ENCODE peak calls at places on chromosome 15, in eight cellular contexts. One of them, this sample, is unnamed.

GRCh38 chr15:43441316-43441715 is 51.6 kb downstream of the TP53BP1 start:
- DNase-seq in brain microvascular endothelial cell: peak
- DNase-seq in cardiac fibroblast: peak
- DNase-seq in foreskin fibroblast: peak
- DNase-seq in fibroblast of pulmonary artery: peak
- DNase-seq in HFF-Myc: peak
- DNase-seq in lower lobe of right lung: no peak
- DNase-seq in neuronal stem cell: no peak
- DNase-seq in this sample: peak

GRCh38 chr15:23073890-23074631 is 34.7 kb upstream of the TUBGCP5 start:
- DNase-seq in brain microvascular endothelial cell: no peak
- DNase-seq in neuronal stem cell: no peak
- DNase-seq in foreskin fibroblast: no peak
- DNase-seq in fibroblast of pulmonary artery: no peak
- DNase-seq in lower lobe of right lung: peak
- DNase-seq in cardiac fibroblast: no peak
- DNase-seq in HFF-Myc: no peak
- DNase-seq in this sample: no peak

GRCh38 chr15:74790080-74790916 is 8.4 kb downstream of the CSK start:
- DNase-seq in lower lobe of right lung: peak
- DNase-seq in HFF-Myc: no peak
- DNase-seq in fibroblast of pulmonary artery: peak
- DNase-seq in neuronal stem cell: no peak
- DNase-seq in brain microvascular endothelial cell: peak
- DNase-seq in foreskin fibroblast: peak
- DNase-seq in cardiac fibroblast: peak
- DNase-seq in this sample: peak

GRCh38 chr15:56693761-56694160 is 39.5 kb downstream of the ZNF280D start:
- DNase-seq in cardiac fibroblast: no peak
- DNase-seq in fibroblast of pulmonary artery: no peak
- DNase-seq in foreskin fibroblast: peak
- DNase-seq in lower lobe of right lung: no peak
- DNase-seq in HFF-Myc: no peak
- DNase-seq in brain microvascular endothelial cell: peak
- DNase-seq in neuronal stem cell: no peak
- DNase-seq in this sample: peak

GRCh38 chr15:44519537-44519936 is 17.4 kb upstream of the EIF3J start:
- DNase-seq in HFF-Myc: no peak
- DNase-seq in foreskin fibroblast: no peak
- DNase-seq in cardiac fibroblast: peak
- DNase-seq in lower lobe of right lung: no peak
- DNase-seq in fibroblast of pulmonary artery: peak
- DNase-seq in neuronal stem cell: no peak
- DNase-seq in brain microvascular endothelial cell: no peak
- DNase-seq in this sample: no peak

GRCh38 chr15:26287381-26287780 is 424.3 kb upstream of the ATP10A start:
- DNase-seq in neuronal stem cell: no peak
- DNase-seq in brain microvascular endothelial cell: no peak
- DNase-seq in fibroblast of pulmonary artery: no peak
- DNase-seq in lower lobe of right lung: no peak
- DNase-seq in foreskin fibroblast: no peak
- DNase-seq in HFF-Myc: no peak
- DNase-seq in cardiac fibroblast: no peak
- DNase-seq in this sample: no peak

GRCh38 chr15:42650208-42651066 is 75.0 kb downstream of the STARD9 start:
- DNase-seq in foreskin fibroblast: peak
- DNase-seq in neuronal stem cell: peak
- DNase-seq in fibroblast of pulmonary artery: peak
- DNase-seq in cardiac fibroblast: peak
- DNase-seq in HFF-Myc: peak
- DNase-seq in lower lobe of right lung: no peak
- DNase-seq in brain microvascular endothelial cell: peak
- DNase-seq in this sample: peak

GRCh38 chr15:74451861-74452835 is 8.8 kb downstream of the UBL7 start:
- DNase-seq in cardiac fibroblast: no peak
- DNase-seq in fibroblast of pulmonary artery: no peak
- DNase-seq in neuronal stem cell: no peak
- DNase-seq in lower lobe of right lung: no peak
- DNase-seq in foreskin fibroblast: peak
- DNase-seq in HFF-Myc: no peak
- DNase-seq in brain microvascular endothelial cell: no peak
- DNase-seq in this sample: no peak

GRCh38 chr15:90087454-90088154 is 14.7 kb downstream of the IDH2 start:
- DNase-seq in fibroblast of pulmonary artery: peak
- DNase-seq in neuronal stem cell: no peak
- DNase-seq in HFF-Myc: no peak
- DNase-seq in lower lobe of right lung: no peak
- DNase-seq in brain microvascular endothelial cell: no peak
- DNase-seq in cardiac fibroblast: peak
- DNase-seq in foreskin fibroblast: peak
- DNase-seq in this sample: peak

GRCh38 chr15:83850015-83850414 is 196.1 kb downstream of the ADAMTSL3 start:
- DNase-seq in fibroblast of pulmonary artery: no peak
- DNase-seq in HFF-Myc: no peak
- DNase-seq in lower lobe of right lung: no peak
- DNase-seq in foreskin fibroblast: no peak
- DNase-seq in cardiac fibroblast: no peak
- DNase-seq in neuronal stem cell: no peak
- DNase-seq in brain microvascular endothelial cell: no peak
- DNase-seq in this sample: no peak

GRCh38 chr15:33344530-33344929 is 33.8 kb downstream of the RYR3 start:
- DNase-seq in foreskin fibroblast: no peak
- DNase-seq in cardiac fibroblast: no peak
- DNase-seq in brain microvascular endothelial cell: no peak
- DNase-seq in lower lobe of right lung: no peak
- DNase-seq in neuronal stem cell: no peak
- DNase-seq in fibroblast of pulmonary artery: no peak
- DNase-seq in HFF-Myc: no peak
- DNase-seq in this sample: no peak

GRCh38 chr15:62503451-62503850 is 338.4 kb upstream of the C2CD4B start:
- DNase-seq in HFF-Myc: no peak
- DNase-seq in neuronal stem cell: no peak
- DNase-seq in lower lobe of right lung: no peak
- DNase-seq in cardiac fibroblast: peak
- DNase-seq in foreskin fibroblast: peak
- DNase-seq in fibroblast of pulmonary artery: peak
- DNase-seq in brain microvascular endothelial cell: peak
- DNase-seq in this sample: peak

GRCh38 chr15:91047545-91048199 is 25.3 kb upstream of the VPS33B start:
- DNase-seq in HFF-Myc: peak
- DNase-seq in foreskin fibroblast: no peak
- DNase-seq in fibroblast of pulmonary artery: no peak
- DNase-seq in neuronal stem cell: no peak
- DNase-seq in cardiac fibroblast: no peak
- DNase-seq in lower lobe of right lung: no peak
- DNase-seq in brain microvascular endothelial cell: no peak
- DNase-seq in this sample: peak

GRCh38 chr15:96699871-96700401 is 369.4 kb downstream of the NR2F2 start:
- DNase-seq in brain microvascular endothelial cell: no peak
- DNase-seq in HFF-Myc: no peak
- DNase-seq in lower lobe of right lung: no peak
- DNase-seq in cardiac fibroblast: no peak
- DNase-seq in foreskin fibroblast: no peak
- DNase-seq in neuronal stem cell: no peak
- DNase-seq in fibroblast of pulmonary artery: no peak
- DNase-seq in this sample: no peak

GRCh38 chr15:64571857-64572291 is 111.5 kb downstream of the ZNF609 start:
- DNase-seq in HFF-Myc: no peak
- DNase-seq in foreskin fibroblast: no peak
- DNase-seq in lower lobe of right lung: no peak
- DNase-seq in neuronal stem cell: no peak
- DNase-seq in fibroblast of pulmonary artery: no peak
- DNase-seq in brain microvascular endothelial cell: no peak
- DNase-seq in cardiac fibroblast: no peak
- DNase-seq in this sample: no peak

GRCh38 chr15:45187894-45188830 is at the start of gene SHF:
- DNase-seq in lower lobe of right lung: no peak
- DNase-seq in fibroblast of pulmonary artery: peak
- DNase-seq in cardiac fibroblast: peak
- DNase-seq in brain microvascular endothelial cell: no peak
- DNase-seq in foreskin fibroblast: peak
- DNase-seq in neuronal stem cell: peak
- DNase-seq in HFF-Myc: no peak
- DNase-seq in this sample: peak

GRCh38 chr15:65303687-65304392 is 637 bp upstream of the RNU5B-1 start:
- DNase-seq in HFF-Myc: no peak
- DNase-seq in brain microvascular endothelial cell: peak
- DNase-seq in foreskin fibroblast: peak
- DNase-seq in neuronal stem cell: peak
- DNase-seq in lower lobe of right lung: no peak
- DNase-seq in fibroblast of pulmonary artery: peak
- DNase-seq in cardiac fibroblast: peak
- DNase-seq in this sample: peak

GRCh38 chr15:88428805-88429605 is 38.2 kb downstream of the MRPL46 start:
- DNase-seq in fibroblast of pulmonary artery: no peak
- DNase-seq in lower lobe of right lung: no peak
- DNase-seq in cardiac fibroblast: no peak
- DNase-seq in neuronal stem cell: no peak
- DNase-seq in foreskin fibroblast: no peak
- DNase-seq in HFF-Myc: no peak
- DNase-seq in brain microvascular endothelial cell: no peak
- DNase-seq in this sample: no peak

GRCh38 chr15:52112203-52112750 is 298 bp downstream of the BCL2L10 start:
- DNase-seq in brain microvascular endothelial cell: no peak
- DNase-seq in cardiac fibroblast: no peak
- DNase-seq in foreskin fibroblast: peak
- DNase-seq in fibroblast of pulmonary artery: no peak
- DNase-seq in lower lobe of right lung: peak
- DNase-seq in HFF-Myc: no peak
- DNase-seq in neuronal stem cell: no peak
- DNase-seq in this sample: no peak

GRCh38 chr15:44765036-44765435 is 28.7 kb downstream of the TRIM69 start:
- DNase-seq in lower lobe of right lung: no peak
- DNase-seq in brain microvascular endothelial cell: no peak
- DNase-seq in HFF-Myc: no peak
- DNase-seq in cardiac fibroblast: no peak
- DNase-seq in fibroblast of pulmonary artery: no peak
- DNase-seq in neuronal stem cell: no peak
- DNase-seq in foreskin fibroblast: no peak
- DNase-seq in this sample: no peak

GRCh38 chr15:80747317-80748053 is 31.7 kb upstream of the CEMIP start:
- DNase-seq in neuronal stem cell: no peak
- DNase-seq in foreskin fibroblast: no peak
- DNase-seq in lower lobe of right lung: no peak
- DNase-seq in fibroblast of pulmonary artery: no peak
- DNase-seq in brain microvascular endothelial cell: no peak
- DNase-seq in HFF-Myc: no peak
- DNase-seq in cardiac fibroblast: no peak
- DNase-seq in this sample: no peak

GRCh38 chr15:71505962-71506361 is 304.4 kb upstream of the NR2E3 start:
- DNase-seq in HFF-Myc: no peak
- DNase-seq in neuronal stem cell: no peak
- DNase-seq in brain microvascular endothelial cell: no peak
- DNase-seq in fibroblast of pulmonary artery: no peak
- DNase-seq in cardiac fibroblast: no peak
- DNase-seq in foreskin fibroblast: no peak
- DNase-seq in lower lobe of right lung: no peak
- DNase-seq in this sample: no peak

GRCh38 chr15:89654311-89654761 is 931 bp downstream of the KIF7 start:
- DNase-seq in fibroblast of pulmonary artery: peak
- DNase-seq in neuronal stem cell: no peak
- DNase-seq in lower lobe of right lung: no peak
- DNase-seq in brain microvascular endothelial cell: no peak
- DNase-seq in cardiac fibroblast: peak
- DNase-seq in HFF-Myc: no peak
- DNase-seq in foreskin fibroblast: peak
- DNase-seq in this sample: peak

DNA sequence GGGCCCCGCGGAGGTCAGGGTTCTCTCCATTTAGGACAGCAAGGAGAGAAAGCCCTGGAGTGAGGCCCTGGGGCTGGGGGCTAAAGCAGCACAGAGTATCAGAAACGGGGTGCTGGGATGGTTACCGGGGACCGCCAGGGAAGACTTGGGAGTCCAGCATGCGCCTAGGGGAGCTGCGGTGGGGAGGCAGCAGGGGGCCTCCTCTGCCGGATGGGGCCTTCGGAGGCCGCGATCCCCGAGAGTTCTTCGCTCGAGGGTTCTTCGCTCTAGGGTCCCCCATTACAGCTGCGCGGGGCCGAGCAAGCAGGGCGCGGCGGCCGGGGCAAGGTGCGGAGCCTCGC is 515 bp upstream of the APBA2 start:
- DNase-seq in cardiac fibroblast: no peak
- DNase-seq in lower lobe of right lung: no peak
- DNase-seq in HFF-Myc: no peak
- DNase-seq in fibroblast of pulmonary artery: no peak
- DNase-seq in brain microvascular endothelial cell: no peak
- DNase-seq in foreskin fibroblast: peak
- DNase-seq in neuronal stem cell: no peak
- DNase-seq in this sample: no peak
- H3K4me3 ChIP-seq in cardiac fibroblast: peak
- H3K4me3 ChIP-seq in lower lobe of right lung: peak
- H3K4me3 ChIP-seq in HFF-Myc: peak
- H3K4me3 ChIP-seq in fibroblast of pulmonary artery: peak
- H3K4me3 ChIP-seq in brain microvascular endothelial cell: peak
- H3K4me3 ChIP-seq in foreskin fibroblast: peak
- H3K4me3 ChIP-seq in neuronal stem cell: peak
- H3K4me3 ChIP-seq in this sample: peak

GRCh38 chr15:100330629-100331215 is 11.1 kb downstream of the ADAMTS17 start:
- DNase-seq in brain microvascular endothelial cell: no peak
- DNase-seq in HFF-Myc: no peak
- DNase-seq in lower lobe of right lung: no peak
- DNase-seq in cardiac fibroblast: no peak
- DNase-seq in neuronal stem cell: no peak
- DNase-seq in foreskin fibroblast: no peak
- DNase-seq in fibroblast of pulmonary artery: no peak
- DNase-seq in this sample: no peak
- H3K4me3 ChIP-seq in brain microvascular endothelial cell: no peak
- H3K4me3 ChIP-seq in HFF-Myc: no peak
- H3K4me3 ChIP-seq in lower lobe of right lung: no peak
- H3K4me3 ChIP-seq in cardiac fibroblast: no peak
- H3K4me3 ChIP-seq in neuronal stem cell: no peak
- H3K4me3 ChIP-seq in foreskin fibroblast: no peak
- H3K4me3 ChIP-seq in fibroblast of pulmonary artery: no peak
- H3K4me3 ChIP-seq in this sample: no peak

DNA sequence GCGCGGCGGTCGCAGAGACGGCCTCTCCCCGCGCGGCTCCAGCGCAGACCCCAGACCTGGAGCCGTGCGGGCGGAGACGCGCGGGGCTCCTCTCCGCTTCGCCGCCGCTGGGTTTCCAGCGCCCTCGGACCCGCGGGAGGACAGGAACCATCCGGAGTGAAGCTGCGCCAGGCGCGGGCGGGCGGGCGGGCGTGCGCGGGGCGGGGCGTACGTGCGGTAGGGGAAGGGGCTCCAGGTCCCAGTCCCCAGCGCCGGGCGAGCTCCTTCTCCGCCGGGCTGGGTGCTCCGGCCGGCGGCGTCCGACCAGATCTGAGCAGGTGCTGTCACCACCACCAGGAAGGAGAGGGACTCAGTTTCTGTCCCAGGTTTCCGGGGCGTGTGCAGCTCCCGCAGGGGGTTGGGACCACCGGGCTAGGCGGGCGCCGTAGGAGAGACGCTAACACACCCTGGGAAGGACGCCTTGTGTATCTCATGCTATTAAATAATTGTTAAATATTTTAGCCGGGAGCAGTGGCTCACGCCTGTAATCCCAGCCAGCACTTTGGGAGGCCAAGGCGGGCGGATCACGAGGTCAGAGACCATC is at the start of gene CHRNA3:
- DNase-seq in neuronal stem cell: no peak
- DNase-seq in fibroblast of pulmonary artery: no peak
- DNase-seq in HFF-Myc: no peak
- DNase-seq in brain microvascular endothelial cell: no peak
- DNase-seq in foreskin fibroblast: no peak
- DNase-seq in cardiac fibroblast: no peak
- DNase-seq in lower lobe of right lung: no peak
- DNase-seq in this sample: no peak
- H3K4me3 ChIP-seq in neuronal stem cell: peak
- H3K4me3 ChIP-seq in fibroblast of pulmonary artery: no peak
- H3K4me3 ChIP-seq in HFF-Myc: no peak
- H3K4me3 ChIP-seq in brain microvascular endothelial cell: peak
- H3K4me3 ChIP-seq in foreskin fibroblast: no peak
- H3K4me3 ChIP-seq in cardiac fibroblast: no peak
- H3K4me3 ChIP-seq in lower lobe of right lung: peak
- H3K4me3 ChIP-seq in this sample: no peak

GRCh38 chr15:60620707-60621106 is 141.8 kb upstream of the ICE2 start:
- DNase-seq in HFF-Myc: no peak
- DNase-seq in neuronal stem cell: no peak
- DNase-seq in fibroblast of pulmonary artery: peak
- DNase-seq in brain microvascular endothelial cell: no peak
- DNase-seq in foreskin fibroblast: no peak
- DNase-seq in lower lobe of right lung: no peak
- DNase-seq in cardiac fibroblast: no peak
- DNase-seq in this sample: peak
- H3K4me3 ChIP-seq in HFF-Myc: no peak
- H3K4me3 ChIP-seq in neuronal stem cell: no peak
- H3K4me3 ChIP-seq in fibroblast of pulmonary artery: no peak
- H3K4me3 ChIP-seq in brain microvascular endothelial cell: no peak
- H3K4me3 ChIP-seq in foreskin fibroblast: no peak
- H3K4me3 ChIP-seq in lower lobe of right lung: no peak
- H3K4me3 ChIP-seq in cardiac fibroblast: no peak
- H3K4me3 ChIP-seq in this sample: no peak